ENCODE peak calls at places on chromosome 17, in six cellular contexts. X is neural progenitor cell, H is fibroblast of lung, E is right lobe of liver, Z is cardiac muscle cell, L is PC-9. V is an unnamed sample.

GRCh38 chr17:44198721-44199552 is 747 bp downstream of the ATXN7L3 start:
- DNase-seq in X (peak; percentile 89), H (peak; percentile 59), E (peak; percentile 79), Z (peak; percentile 81), L (no peak), V (peak; percentile 61)

GRCh38 chr17:62139141-62139540 is 74.1 kb upstream of the MED13 start:
- DNase-seq in X (no peak), H (no peak), E (no peak), Z (no peak), L (no peak), V (no peak)

GRCh38 chr17:58083491-58084316 is 485 bp downstream of the DYNLL2 start:
- DNase-seq in X (peak; percentile 40), H (peak; percentile 41), E (peak; percentile 66), Z (peak; percentile 69), L (peak; percentile 43), V (peak; percentile 59)

GRCh38 chr17:7867881-7868329 is 10.1 kb downstream of the CYB5D1 start:
- DNase-seq in X (no peak), H (no peak), E (no peak), Z (no peak), L (no peak), V (no peak)

GRCh38 chr17:40612510-40613244 is 34.9 kb downstream of the SMARCE1 start:
- DNase-seq in X (no peak), H (no peak), E (no peak), Z (no peak), L (no peak), V (no peak)

GRCh38 chr17:57911021-57911420 is 44.2 kb downstream of the CUEDC1 start:
- DNase-seq in X (no peak), H (no peak), E (no peak), Z (no peak), L (no peak), V (no peak)

GRCh38 chr17:75131278-75132017 is at the start of gene NT5C:
- DNase-seq in X (peak; percentile 93), H (peak; percentile 74), E (peak; percentile 81), Z (peak; percentile 90), L (peak; percentile 62), V (peak; percentile 80)

GRCh38 chr17:49965522-49965905 is 3.5 kb upstream of the DLX4 start:
- DNase-seq in X (peak; percentile 53), H (no peak), E (no peak), Z (no peak), L (no peak), V (no peak)

GRCh38 chr17:57781386-57782050 is 36.4 kb upstream of the CCDC182 start:
- DNase-seq in X (peak; percentile 19), H (no peak), E (no peak), Z (no peak), L (no peak), V (no peak)

GRCh38 chr17:58007781-58008706 is 998 bp upstream of the SRSF1 start:
- DNase-seq in X (no peak), H (no peak), E (no peak), Z (no peak), L (no peak), V (peak; percentile 18)

GRCh38 chr17:44961921-44962350 is 6.2 kb downstream of the C1QL1 start:
- DNase-seq in X (no peak), H (peak; percentile 30), E (no peak), Z (no peak), L (no peak), V (no peak)

DNA sequence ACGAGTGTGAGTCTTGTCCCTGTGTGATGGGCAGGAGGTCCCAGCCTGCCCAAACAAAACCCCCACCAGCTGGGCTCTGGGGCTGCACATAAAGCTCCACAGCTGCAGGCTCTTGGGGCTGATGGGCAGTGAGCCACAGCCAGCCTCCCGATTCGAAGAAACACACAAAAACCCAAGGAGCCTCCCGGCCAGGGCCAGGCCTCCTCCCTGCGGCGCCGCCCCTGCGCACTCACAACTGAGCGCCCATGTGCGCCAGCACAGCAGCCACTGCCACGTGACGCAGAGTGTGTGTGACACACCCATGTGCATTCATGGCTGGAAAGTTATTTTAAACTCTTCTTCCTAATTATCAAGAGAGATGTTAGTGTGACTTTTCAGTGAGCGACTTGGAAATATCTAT is 30.6 kb upstream of the FAAP100 start:
- DNase-seq in X (no peak), H (no peak), E (no peak), Z (no peak), L (no peak), V (no peak)
- H3K36me3 ChIP-seq in X (no peaks in the 10 kb centered on the region), H (peaks cover 18% of the 10 kb centered on the region), E (peaks cover 7% of the 10 kb centered on the region), Z (peaks cover 37% of the 10 kb centered on the region), L (no peaks in the 10 kb centered on the region), V (no peaks in the 10 kb centered on the region)

GRCh38 chr17:82013341-82013740 is 9.3 kb downstream of the CENPX start:
- DNase-seq in X (no peak), H (peak; percentile 36), E (no peak), Z (no peak), L (no peak), V (peak; percentile 58)
- H3K27ac ChIP-seq in X (no peak overlapping the region), H (peak overlapping the region; percentile 38), E (no peak overlapping the region), Z (peak overlapping the region; percentile 89), L (no peak overlapping the region), V (peak overlapping the region; percentile 71)

DNA sequence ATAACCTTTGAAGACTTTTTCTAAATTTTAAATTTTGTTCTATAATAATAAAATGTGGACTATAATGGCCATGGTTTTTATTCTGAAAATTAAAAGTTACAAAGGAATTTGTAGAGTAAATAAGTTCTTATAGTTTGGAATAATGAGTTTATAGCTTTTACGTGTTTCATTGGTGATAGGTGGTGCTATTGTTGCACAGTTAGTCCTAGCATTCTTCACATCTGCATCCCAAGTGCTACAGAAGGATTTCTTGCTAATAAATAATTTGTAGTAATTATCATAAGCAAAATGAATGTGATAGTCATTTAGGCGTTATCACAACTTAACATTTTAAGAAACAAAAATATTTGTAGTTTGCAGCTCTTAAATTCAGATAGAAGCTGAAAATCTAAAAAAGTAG is 67.9 kb downstream of the BCAS3 start:
- DNase-seq in X (no peak), H (peak; percentile 50), E (no peak), Z (no peak), L (no peak), V (no peak)
- TF ChIP-seq CTCF in X (peak; percentile 19), H (peak; percentile 6), E (no peak), Z (no peak), L (no peak), V (no peak)

DNA sequence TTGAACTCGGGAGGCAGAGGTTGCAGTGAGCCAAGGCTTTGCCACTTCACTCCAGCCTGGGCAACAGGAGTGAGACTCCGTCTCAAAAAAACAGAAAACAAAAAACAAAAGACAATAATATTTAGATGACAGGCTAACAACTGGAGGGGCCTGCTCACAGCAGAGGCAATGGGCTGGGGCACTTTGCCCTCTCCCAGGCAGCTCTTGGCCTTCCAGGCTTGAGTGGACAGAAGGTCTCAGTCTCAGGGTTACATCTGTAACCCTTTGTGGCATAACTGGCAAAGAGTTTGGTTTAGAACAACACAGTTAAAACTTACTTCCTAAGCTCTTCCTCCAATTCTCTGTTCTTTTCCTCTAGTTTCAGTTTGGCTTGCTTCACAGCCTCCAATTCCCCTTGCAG is 114.9 kb downstream of the SPAG9 start:
- DNase-seq in X (no peak), H (no peak), E (no peak), Z (no peak), L (no peak), V (no peak)
- H3K36me3 ChIP-seq in X (peaks cover 19% of the 10 kb centered on the region), H (peaks cover 2% of the 10 kb centered on the region), E (no peaks in the 10 kb centered on the region), Z (peaks cover 30% of the 10 kb centered on the region), L (no peaks in the 10 kb centered on the region), V (no peaks in the 10 kb centered on the region)

DNA sequence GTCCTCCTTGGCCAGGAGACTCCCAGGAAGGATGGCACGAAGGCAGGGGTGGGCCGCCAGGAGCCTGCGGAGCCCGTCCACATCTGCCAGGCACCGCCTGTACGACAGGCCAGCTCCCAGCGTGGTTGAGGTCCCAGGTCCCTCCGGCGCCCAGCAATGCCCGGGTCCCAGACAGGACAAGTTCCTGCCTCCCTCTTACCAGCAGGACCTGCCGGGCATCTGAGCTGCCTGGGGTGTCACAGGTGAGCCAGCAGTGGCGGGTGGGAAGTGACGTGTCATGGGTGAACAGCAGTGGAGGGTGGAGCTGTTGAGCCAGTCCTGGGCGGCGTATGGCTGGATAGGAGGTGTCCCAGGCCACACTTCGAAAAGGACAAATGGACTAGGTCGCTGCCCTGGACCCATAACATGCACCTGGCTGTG is 15.7 kb upstream of the BAHCC1 start:
- DNase-seq in X (no peak), H (no peak), E (peak; percentile 48), Z (no peak), L (peak; percentile 76), V (no peak)
- H3K27ac ChIP-seq in X (no peak overlapping the region), H (no peak overlapping the region), E (no peak overlapping the region), Z (no peak overlapping the region), L (no peak overlapping the region), V (no peak overlapping the region)

V was measured in uterus.